ENCODE peak calls at places on chromosomes 1 and 21, in seven cellular contexts. J, H, W, M, I, A and N are unnamed samples.

GRCh38 chr1:159015440-159015909 is 5.8 kb downstream of the IFI16 start:
- DNase-seq in J (peak), H (peak), W (no peak), M (peak), I (peak), A (no peak), N (peak)

GRCh38 chr1:44543064-44543815 is 131.0 kb downstream of the TMEM53 start:
- DNase-seq in J (no peak), H (no peak), W (peak), M (no peak), I (no peak), A (no peak), N (no peak)

GRCh38 chr1:214762902-214763301 is 159.9 kb downstream of the CENPF start:
- DNase-seq in J (no peak), H (no peak), W (no peak), M (no peak), I (no peak), A (no peak), N (no peak)

GRCh38 chr1:90716243-90716551 is 905 bp downstream of the BARHL2 start:
- DNase-seq in J (no peak), H (no peak), W (no peak), M (no peak), I (no peak), A (no peak), N (no peak)

GRCh38 chr1:231045318-231045717 is 5.3 kb upstream of the FAM89A start:
- DNase-seq in J (no peak), H (no peak), W (no peak), M (no peak), I (no peak), A (no peak), N (no peak)

GRCh38 chr1:234629026-234629425 is 19.0 kb upstream of the IRF2BP2 start:
- DNase-seq in J (no peak), H (no peak), W (no peak), M (no peak), I (no peak), A (no peak), N (no peak)

GRCh38 chr1:156703741-156704140 is 1.6 kb downstream of the CRABP2 start:
- DNase-seq in J (no peak), H (no peak), W (no peak), M (no peak), I (no peak), A (no peak), N (no peak)

GRCh38 chr1:243742814-243743213 is 107.2 kb downstream of the AKT3 start:
- DNase-seq in J (no peak), H (no peak), W (no peak), M (no peak), I (no peak), A (no peak), N (no peak)

GRCh38 chr21:24197132-24197643 is 1410.1 kb downstream of the MRPL39 start:
- DNase-seq in J (no peak), H (no peak), W (no peak), M (no peak), I (no peak), A (no peak), N (no peak)

GRCh38 chr1:228336308-228337030 is 70.2 kb downstream of the TRIM11 start:
- DNase-seq in J (no peak), H (peak), W (peak), M (no peak), I (peak), A (peak), N (no peak)

GRCh38 chr21:38839683-38840286 is 34.1 kb downstream of the ETS2 start:
- DNase-seq in J (no peak), H (no peak), W (no peak), M (no peak), I (no peak), A (no peak), N (no peak)

GRCh38 chr1:163054056-163054706 is 15.0 kb upstream of the RGS4 start:
- DNase-seq in J (no peak), H (no peak), W (no peak), M (no peak), I (no peak), A (no peak), N (no peak)

GRCh38 chr1:98388431-98388830 is 273.1 kb upstream of the SNX7 start:
- DNase-seq in J (no peak), H (no peak), W (no peak), M (peak), I (no peak), A (no peak), N (no peak)

GRCh38 chr1:59007820-59008598 is 224.2 kb upstream of the JUN start:
- DNase-seq in J (no peak), H (no peak), W (no peak), M (no peak), I (no peak), A (no peak), N (no peak)

GRCh38 chr1:118101445-118101844 is 83.6 kb downstream of the SPAG17 start:
- DNase-seq in J (no peak), H (no peak), W (no peak), M (no peak), I (no peak), A (no peak), N (no peak)

GRCh38 chr1:160607051-160608032 is 28.0 kb upstream of the CD84 start:
- DNase-seq in J (peak), H (no peak), W (no peak), M (peak), I (no peak), A (no peak), N (peak)

GRCh38 chr1:169890761-169891538 is 2.7 kb downstream of the SCYL3 start:
- DNase-seq in J (no peak), H (no peak), W (no peak), M (peak), I (no peak), A (no peak), N (peak)

GRCh38 chr21:39004776-39005605 is 178.3 kb downstream of the PSMG1 start:
- DNase-seq in J (peak), H (no peak), W (no peak), M (no peak), I (peak), A (no peak), N (no peak)

GRCh38 chr1:180157576-180158057 is 2.9 kb downstream of the QSOX1 start:
- DNase-seq in J (no peak), H (no peak), W (no peak), M (no peak), I (no peak), A (peak), N (no peak)

GRCh38 chr1:38953433-38953860 is 11.8 kb upstream of the RHBDL2 start:
- DNase-seq in J (peak), H (no peak), W (peak), M (no peak), I (no peak), A (no peak), N (no peak)

GRCh38 chr21:45325206-45326168 is 37.8 kb upstream of the POFUT2 start:
- DNase-seq in J (no peak), H (peak), W (no peak), M (no peak), I (peak), A (no peak), N (no peak)

GRCh38 chr1:18811733-18812132 is 47.7 kb downstream of the TAS1R2 start:
- DNase-seq in J (no peak), H (no peak), W (no peak), M (no peak), I (no peak), A (no peak), N (no peak)

GRCh38 chr1:36109041-36109679 is 15.9 kb downstream of the COL8A2 start:
- DNase-seq in J (no peak), H (no peak), W (no peak), M (no peak), I (no peak), A (no peak), N (peak)

GRCh38 chr1:226820935-226821718 is 49.3 kb upstream of the PSEN2 start:
- DNase-seq in J (no peak), H (peak), W (no peak), M (no peak), I (peak), A (no peak), N (peak)

GRCh38 chr1:226550671-226551041 is 2.1 kb downstream of the STUM start:
- DNase-seq in J (no peak), H (no peak), W (no peak), M (no peak), I (no peak), A (no peak), N (no peak)

GRCh38 chr1:1788136-1788535 is 9.9 kb upstream of the NADK start:
- DNase-seq in J (no peak), H (no peak), W (no peak), M (no peak), I (no peak), A (no peak), N (no peak)

GRCh38 chr21:43598416-43599120 is 60.7 kb downstream of the HSF2BP start:
- DNase-seq in J (no peak), H (no peak), W (no peak), M (no peak), I (no peak), A (no peak), N (no peak)

GRCh38 chr1:167808104-167808503 is 86.3 kb downstream of the MPZL1 start:
- DNase-seq in J (no peak), H (no peak), W (no peak), M (no peak), I (no peak), A (no peak), N (no peak)

GRCh38 chr21:38843806-38844479 is 38.2 kb downstream of the ETS2 start:
- DNase-seq in J (no peak), H (no peak), W (no peak), M (no peak), I (no peak), A (no peak), N (no peak)

GRCh38 chr1:26542781-26543443 is 13.4 kb downstream of the RPS6KA1 start:
- DNase-seq in J (no peak), H (no peak), W (no peak), M (no peak), I (no peak), A (no peak), N (no peak)

GRCh38 chr1:195733826-195734225 is 874.4 kb downstream of the KCNT2 start:
- DNase-seq in J (no peak), H (no peak), W (no peak), M (no peak), I (no peak), A (no peak), N (no peak)

GRCh38 chr21:41973861-41974751 is 20.3 kb upstream of the C2CD2 start:
- DNase-seq in J (no peak), H (no peak), W (peak), M (no peak), I (no peak), A (no peak), N (no peak)

GRCh38 chr21:42722153-42722552 is 68.7 kb downstream of the PDE9A start:
- DNase-seq in J (no peak), H (no peak), W (no peak), M (no peak), I (no peak), A (no peak), N (no peak)

GRCh38 chr1:111761717-111762116 is 6.0 kb downstream of the DDX20 start:
- DNase-seq in J (no peak), H (no peak), W (no peak), M (no peak), I (no peak), A (no peak), N (no peak)

GRCh38 chr1:119544165-119544762 is 37.3 kb downstream of the HSD3B1 start:
- DNase-seq in J (peak), H (no peak), W (peak), M (no peak), I (no peak), A (no peak), N (no peak)

GRCh38 chr1:231188768-231189167 is 26.9 kb downstream of the TRIM67 start:
- DNase-seq in J (no peak), H (no peak), W (no peak), M (no peak), I (no peak), A (no peak), N (no peak)

GRCh38 chr1:96979869-96980268 is 258.3 kb downstream of the PTBP2 start:
- DNase-seq in J (no peak), H (no peak), W (no peak), M (no peak), I (no peak), A (no peak), N (no peak)

GRCh38 chr1:168391759-168392681 is 111.3 kb downstream of the TBX19 start:
- DNase-seq in J (no peak), H (no peak), W (no peak), M (no peak), I (peak), A (no peak), N (peak)

GRCh38 chr1:173871500-173871899 is 3.3 kb downstream of the ZBTB37 start:
- DNase-seq in J (no peak), H (no peak), W (no peak), M (no peak), I (no peak), A (no peak), N (no peak)
- TF ChIP-seq POLR2AphosphoS5 in J (no peak), H (no peak), W (no peak), M (no peak), I (no peak), A (no peak), N (no peak)

GRCh38 chr1:209732725-209733124 is 23.1 kb upstream of the TRAF3IP3 start:
- DNase-seq in J (no peak), H (no peak), W (no peak), M (no peak), I (no peak), A (no peak), N (no peak)

GRCh38 chr1:209737118-209737505 is 18.7 kb upstream of the TRAF3IP3 start:
- DNase-seq in J (no peak), H (no peak), W (no peak), M (no peak), I (no peak), A (no peak), N (no peak)

GRCh38 chr1:209736467-209737117 is 19.3 kb upstream of the TRAF3IP3 start:
- DNase-seq in J (no peak), H (no peak), W (no peak), M (no peak), I (no peak), A (no peak), N (no peak)

GRCh38 chr1:209728466-209728865 is 23.8 kb downstream of the HSD11B1 start:
- DNase-seq in J (no peak), H (no peak), W (no peak), M (no peak), I (no peak), A (no peak), N (no peak)

DNA sequence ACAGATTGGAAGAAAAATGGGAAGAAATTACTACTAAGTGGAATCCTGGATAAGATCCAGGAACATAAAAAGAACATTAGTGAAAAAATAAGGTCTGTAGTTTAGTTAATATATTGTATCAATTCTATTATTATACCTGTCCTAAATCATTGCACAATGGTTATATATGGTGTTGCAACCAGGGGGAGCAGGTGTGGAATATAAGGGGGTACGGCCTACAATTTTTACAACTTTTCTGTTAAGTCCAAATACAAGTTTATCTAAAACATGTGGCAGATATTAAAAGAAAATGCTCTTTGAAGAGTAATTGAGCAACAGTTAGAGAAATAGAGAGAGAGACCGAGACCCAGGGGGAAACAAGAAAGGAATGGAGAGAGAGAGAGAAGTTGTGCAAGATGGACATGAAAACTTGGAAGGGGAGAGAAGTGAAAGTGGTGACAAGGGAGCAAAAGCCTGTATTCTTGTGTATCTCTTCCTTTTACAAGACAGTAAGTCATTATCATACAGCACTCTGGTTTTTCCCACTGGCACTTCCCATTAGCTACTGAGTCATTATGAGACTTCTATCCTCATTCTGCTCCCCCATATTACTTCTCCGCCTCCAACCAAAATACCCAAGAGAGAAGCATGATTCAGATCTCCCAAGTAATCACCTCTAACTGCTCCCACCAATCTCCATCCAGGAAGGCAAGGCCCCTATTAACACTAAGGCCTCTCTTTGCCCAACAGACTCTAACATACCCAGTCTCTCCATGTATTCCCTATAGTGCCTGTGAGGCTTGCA is 22.3 kb upstream of the TRAF3IP3 start:
- DNase-seq in J (no peak), H (no peak), W (no peak), M (no peak), I (no peak), A (no peak), N (no peak)
- TF ChIP-seq POLR2AphosphoS5 in J (no peak), H (peak), W (no peak), M (no peak), I (peak), A (no peak), N (no peak)

GRCh38 chr21:14594967-14595366 is 48.9 kb upstream of the SAMSN1 start:
- DNase-seq in J (no peak), H (no peak), W (no peak), M (no peak), I (no peak), A (no peak), N (no peak)

GRCh38 chr21:14589855-14590563 is 43.9 kb upstream of the SAMSN1 start:
- DNase-seq in J (no peak), H (no peak), W (no peak), M (no peak), I (no peak), A (no peak), N (no peak)

GRCh38 chr21:14591277-14591876 is 45.3 kb upstream of the SAMSN1 start:
- DNase-seq in J (no peak), H (no peak), W (no peak), M (no peak), I (no peak), A (no peak), N (no peak)

GRCh38 chr21:14595449-14595848 is 49.3 kb upstream of the SAMSN1 start:
- DNase-seq in J (no peak), H (no peak), W (no peak), M (no peak), I (no peak), A (no peak), N (no peak)

GRCh38 chr21:14591882-14592281 is 45.8 kb upstream of the SAMSN1 start:
- DNase-seq in J (no peak), H (no peak), W (no peak), M (no peak), I (no peak), A (no peak), N (no peak)
- TF ChIP-seq POLR2AphosphoS5 in J (no peak), H (no peak), W (no peak), M (no peak), I (no peak), A (no peak), N (no peak)

GRCh38 chr1:204672482-204673216 is 12.9 kb downstream of the LRRN2 start:
- DNase-seq in J (peak), H (no peak), W (no peak), M (no peak), I (no peak), A (no peak), N (no peak)
- TF ChIP-seq POLR2AphosphoS5 in J (peak), H (no peak), W (no peak), M (no peak), I (no peak), A (no peak), N (no peak)

GRCh38 chr1:154479764-154480421 is 22.1 kb upstream of the TDRD10 start:
- DNase-seq in J (peak), H (peak), W (peak), M (peak), I (peak), A (no peak), N (peak)

GRCh38 chr1:154474802-154475201 is 27.2 kb upstream of the TDRD10 start:
- DNase-seq in J (no peak), H (no peak), W (no peak), M (no peak), I (peak), A (no peak), N (no peak)

GRCh38 chr1:154478013-154478412 is 24.0 kb upstream of the TDRD10 start:
- DNase-seq in J (no peak), H (peak), W (no peak), M (no peak), I (no peak), A (no peak), N (no peak)

GRCh38 chr1:154478639-154479038 is 23.4 kb upstream of the TDRD10 start:
- DNase-seq in J (no peak), H (no peak), W (no peak), M (no peak), I (no peak), A (no peak), N (no peak)

DNA sequence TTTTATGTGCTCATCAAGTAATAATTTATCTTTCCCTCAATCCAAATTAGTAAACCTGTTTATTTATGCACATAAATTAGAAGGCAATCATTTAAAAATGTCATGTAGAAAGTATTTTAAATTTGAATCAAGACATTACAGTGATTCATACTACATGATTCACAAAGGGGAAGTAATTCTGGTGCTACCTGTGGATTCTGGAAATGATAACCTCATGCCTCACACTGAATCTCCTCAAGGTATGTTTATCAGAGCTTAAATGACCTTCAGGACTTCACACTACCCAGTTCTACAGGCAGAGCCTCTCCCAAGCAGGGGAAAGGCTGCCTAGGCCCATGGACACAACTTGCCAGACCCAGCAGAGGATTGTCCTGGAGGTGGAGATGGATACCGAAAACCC is 25.2 kb upstream of the TDRD10 start:
- DNase-seq in J (no peak), H (peak), W (no peak), M (no peak), I (no peak), A (no peak), N (no peak)
- TF ChIP-seq POLR2AphosphoS5 in J (no peak), H (no peak), W (no peak), M (no peak), I (no peak), A (no peak), N (no peak)

DNA sequence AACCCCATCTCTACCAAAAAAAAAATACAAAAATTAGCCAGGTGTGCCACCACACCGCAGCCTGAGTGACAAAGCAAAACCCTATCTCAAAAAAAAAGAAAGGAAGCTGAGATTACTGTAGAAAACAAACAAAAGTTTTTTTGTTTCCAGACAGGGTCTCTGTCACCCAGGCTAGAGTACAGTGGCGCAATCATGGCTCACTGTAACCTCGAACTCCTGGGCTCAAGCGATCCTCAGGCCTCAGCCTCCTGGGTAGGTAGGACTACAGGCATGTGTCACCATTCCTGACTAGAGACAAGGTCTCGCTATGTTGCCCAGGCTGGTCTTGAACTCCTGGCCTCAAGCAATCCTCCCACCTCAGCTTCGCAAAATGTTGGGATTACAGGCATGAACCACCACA is 2.8 kb upstream of the PYGO2 start:
- DNase-seq in J (no peak), H (no peak), W (no peak), M (no peak), I (no peak), A (no peak), N (no peak)
- TF ChIP-seq POLR2AphosphoS5 in J (no peak), H (no peak), W (no peak), M (no peak), I (no peak), A (no peak), N (no peak)

DNA sequence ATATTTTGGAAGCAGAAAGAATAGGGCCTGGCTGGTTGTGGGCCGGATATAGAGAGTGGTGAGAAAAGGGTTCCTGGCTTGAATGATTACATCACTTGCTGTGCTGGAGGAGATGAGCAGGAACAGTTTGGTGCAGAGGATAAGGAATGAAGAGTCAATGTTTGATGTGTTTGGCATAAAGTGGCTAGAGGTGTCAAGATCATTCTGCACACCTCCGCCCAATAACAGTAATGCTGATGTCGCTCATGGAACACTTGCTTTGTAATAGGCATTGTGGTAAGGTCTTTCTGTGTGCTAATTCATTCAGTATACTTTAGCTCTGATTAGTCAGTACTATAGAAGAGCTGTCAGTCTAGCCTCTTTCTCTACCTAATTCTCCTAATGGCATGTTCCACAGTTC is 48.0 kb upstream of the RAVER2 start:
- DNase-seq in J (no peak), H (no peak), W (no peak), M (no peak), I (no peak), A (no peak), N (no peak)
- TF ChIP-seq POLR2AphosphoS5 in J (no peak), H (no peak), W (no peak), M (no peak), I (no peak), A (no peak), N (no peak)